ENCODE peak calls at places on chromosomes 16 and 17, in five cellular contexts. C is lung, P is dorsolateral prefrontal cortex, F is body of pancreas, Q is lower leg skin. I is an unnamed sample.

GRCh38 chr17:47739150-47739549 is 6.1 kb downstream of the TBX21 start:
- DNase-seq in C (no peak), P (no peak), F (no peak), Q (no peak), I (no peak)

GRCh38 chr16:9079430-9079812 is 12.0 kb upstream of the HAPSTR1 start:
- DNase-seq in C (no peak), P (no peak), F (no peak), Q (no peak), I (no peak)

GRCh38 chr16:79062336-79062735 is 538.2 kb downstream of the MAF start:
- DNase-seq in C (no peak), P (no peak), F (no peak), Q (no peak), I (no peak)

GRCh38 chr16:2845116-2845515 is 12.9 kb downstream of the PRSS22 start:
- DNase-seq in C (no peak), P (no peak), F (no peak), Q (no peak), I (no peak)

GRCh38 chr16:75251280-75252048 is at the start of gene BCAR1:
- DNase-seq in C (peak), P (peak), F (peak), Q (no peak), I (peak)

GRCh38 chr16:72312862-72313261 is 140.9 kb upstream of the PMFBP1 start:
- DNase-seq in C (no peak), P (no peak), F (no peak), Q (no peak), I (no peak)

GRCh38 chr17:82838386-82839063 is 1.3 kb downstream of the ZNF750 start:
- DNase-seq in C (peak), P (no peak), F (peak), Q (no peak), I (peak)

GRCh38 chr16:61653544-61653943 is 382.7 kb downstream of the CDH8 start:
- DNase-seq in C (no peak), P (no peak), F (no peak), Q (no peak), I (no peak)

GRCh38 chr16:72455743-72456659 is 284.0 kb upstream of the PMFBP1 start:
- DNase-seq in C (no peak), P (no peak), F (peak), Q (no peak), I (no peak)

GRCh38 chr16:1691956-1692355 is 13.9 kb downstream of the JPT2 start:
- DNase-seq in C (no peak), P (no peak), F (no peak), Q (no peak), I (peak)

GRCh38 chr17:69142473-69142802 is 743 bp upstream of the ABCA6 start:
- DNase-seq in C (no peak), P (no peak), F (no peak), Q (no peak), I (no peak)

GRCh38 chr17:19744492-19744891 is 3.6 kb downstream of the ALDH3A1 start:
- DNase-seq in C (no peak), P (peak), F (no peak), Q (no peak), I (no peak)

DNA sequence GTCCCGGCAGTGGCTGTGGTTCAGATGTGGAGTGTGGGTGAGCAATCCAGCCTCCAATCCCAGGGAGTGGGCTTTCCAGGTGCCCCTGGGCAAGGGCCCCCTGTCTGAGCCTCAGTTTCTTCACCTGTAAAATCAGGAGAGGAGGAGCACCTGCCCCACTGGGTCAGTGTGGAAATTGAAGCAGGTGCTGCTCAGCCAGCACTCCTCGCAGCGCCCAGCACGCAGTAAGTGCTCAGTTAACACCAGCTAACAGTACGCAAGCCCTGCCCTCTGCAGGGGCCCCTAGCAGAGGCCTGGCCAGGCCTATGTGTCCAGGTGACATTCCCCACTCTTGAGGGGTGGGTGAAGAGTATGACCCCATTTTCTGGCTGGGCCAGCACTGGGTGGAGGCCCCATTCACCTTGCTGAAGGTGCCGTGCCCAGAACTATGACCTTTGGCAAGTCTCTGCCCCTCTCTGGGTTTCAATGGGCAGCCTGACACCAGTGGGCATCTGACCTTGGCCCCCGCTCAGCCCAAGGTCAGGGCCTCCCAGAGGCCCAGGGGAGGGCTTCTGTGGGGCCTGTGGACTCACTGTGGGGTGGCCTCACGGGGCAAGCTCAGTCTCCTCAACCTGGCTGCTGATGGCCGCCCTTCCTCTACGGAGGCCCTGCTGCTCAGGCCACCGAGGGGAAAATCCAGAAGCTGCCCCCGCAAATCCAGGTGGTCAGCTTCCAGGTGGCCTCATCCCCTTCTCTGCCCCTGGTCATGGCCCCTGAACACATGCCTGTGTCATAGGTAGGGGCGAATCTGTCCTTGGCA is 2.5 kb downstream of the MTSS2 start:
- DNase-seq in C (no peak), P (no peak), F (no peak), Q (no peak), I (no peak)
- H3K4me3 ChIP-seq in C (no peak), P (peak), F (no peak), Q (no peak), I (peak)

GRCh38 chr17:73285603-73285908 is 23.9 kb upstream of the CPSF4L start:
- DNase-seq in C (no peak), P (no peak), F (no peak), Q (no peak), I (no peak)

GRCh38 chr17:73288534-73289302 is 23.1 kb downstream of the CDC42EP4 start:
- DNase-seq in C (peak), P (no peak), F (peak), Q (no peak), I (no peak)

GRCh38 chr17:73284906-73285602 is 23.4 kb upstream of the CPSF4L start:
- DNase-seq in C (no peak), P (no peak), F (no peak), Q (no peak), I (no peak)

GRCh38 chr17:73285916-73286862 is 24.5 kb upstream of the CPSF4L start:
- DNase-seq in C (no peak), P (no peak), F (no peak), Q (no peak), I (no peak)

DNA sequence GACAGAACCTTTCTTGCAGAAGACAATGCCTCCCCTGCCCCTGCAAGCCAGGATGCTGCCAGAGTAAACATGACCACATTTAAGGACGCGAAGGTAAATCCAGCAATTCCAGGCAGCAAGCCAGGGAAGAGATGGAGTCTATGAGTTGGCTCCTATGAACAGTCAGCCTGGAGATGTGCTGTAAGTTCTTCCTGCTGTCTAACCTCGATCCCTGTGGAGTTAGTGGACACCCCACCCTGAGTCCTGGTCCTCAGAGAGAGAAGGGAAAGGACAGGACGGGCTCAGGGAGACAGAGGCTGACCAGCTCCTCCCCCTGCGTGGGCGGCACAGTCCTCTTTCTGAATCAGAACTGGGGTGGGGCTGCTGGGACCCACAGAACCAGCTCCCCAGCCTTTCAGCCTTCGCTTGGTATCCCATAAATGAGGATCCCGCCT is 24.9 kb downstream of the CDC42EP4 start:
- DNase-seq in C (no peak), P (no peak), F (no peak), Q (no peak), I (no peak)
- H3K4me3 ChIP-seq in C (no peak), P (no peak), F (no peak), Q (no peak), I (no peak)

DNA sequence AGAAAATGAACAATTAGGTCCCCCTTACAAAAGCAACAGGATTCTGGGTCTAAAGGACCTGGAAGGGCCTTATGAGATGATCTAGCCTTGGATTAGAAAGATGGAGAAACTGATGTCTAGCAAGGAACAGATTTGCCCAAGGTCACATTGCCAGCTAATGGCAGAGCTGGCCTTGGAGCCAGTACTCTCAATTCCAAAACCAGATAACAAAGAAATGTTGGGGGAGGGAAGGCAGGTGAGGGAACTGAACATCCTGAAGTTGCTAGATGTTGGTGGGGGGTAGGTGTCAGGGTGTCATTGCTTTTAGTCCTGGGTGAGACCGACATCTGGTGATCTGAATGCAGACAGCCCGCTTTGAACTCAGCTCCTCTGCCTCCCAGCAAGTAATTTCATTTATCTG is 11.3 kb upstream of the ZNF423 start:
- DNase-seq in C (no peak), P (no peak), F (no peak), Q (no peak), I (no peak)
- H3K4me3 ChIP-seq in C (no peak), P (no peak), F (no peak), Q (no peak), I (no peak)

DNA sequence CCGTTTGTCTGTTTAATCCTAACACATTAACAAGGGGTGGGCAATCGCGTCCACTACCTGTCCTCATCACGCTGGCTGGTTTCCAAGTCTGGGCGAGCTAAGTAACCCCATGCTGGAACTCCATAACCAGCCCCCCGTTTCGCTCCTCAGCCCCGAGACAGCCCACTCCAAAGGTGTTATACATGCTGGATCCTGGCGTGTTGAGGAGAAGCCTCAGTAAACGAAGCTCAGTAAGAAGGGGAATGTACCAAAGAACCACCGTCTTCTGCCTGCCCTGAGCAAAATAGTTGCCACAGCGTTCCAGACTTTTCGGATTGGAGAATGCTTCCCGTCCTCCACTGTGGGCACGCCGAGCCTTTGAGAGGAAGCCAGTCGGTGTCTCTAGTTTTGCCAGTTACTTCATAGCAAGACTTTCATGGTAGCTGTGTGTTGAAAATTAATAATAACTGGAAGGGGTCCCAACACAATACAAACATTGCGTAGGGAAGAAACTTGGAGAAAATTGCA is 16.1 kb upstream of the C17orf78 start:
- DNase-seq in C (peak), P (no peak), F (no peak), Q (no peak), I (no peak)
- H3K4me3 ChIP-seq in C (peak), P (peak), F (no peak), Q (peak), I (peak)

DNA sequence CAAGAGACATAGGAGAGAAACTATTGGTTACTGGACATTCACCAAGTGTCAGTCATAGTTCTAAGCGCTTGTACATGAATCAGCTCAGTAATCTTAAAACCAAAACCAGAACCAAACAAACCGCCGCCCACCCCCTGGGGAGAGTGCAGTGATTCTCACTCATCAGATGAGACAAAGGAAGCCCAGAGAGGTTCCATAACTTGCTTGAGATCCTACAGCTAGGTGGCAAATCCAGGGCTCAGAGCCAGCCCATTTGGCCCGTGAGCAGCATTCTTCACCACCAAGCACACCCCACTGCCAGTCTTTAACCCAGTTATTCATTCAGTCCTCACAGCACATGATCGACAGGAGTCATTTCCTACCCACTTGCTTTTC is 37.2 kb upstream of the RGS9 start:
- DNase-seq in C (no peak), P (peak), F (peak), Q (peak), I (peak)
- H3K4me3 ChIP-seq in C (no peak), P (peak), F (peak), Q (no peak), I (no peak)

GRCh38 chr17:81457396-81457795 is 55.2 kb downstream of the ACTG1 start:
- DNase-seq in C (no peak), P (no peak), F (no peak), Q (no peak), I (no peak)
- H3K4me3 ChIP-seq in C (no peak), P (no peak), F (no peak), Q (no peak), I (no peak)

DNA sequence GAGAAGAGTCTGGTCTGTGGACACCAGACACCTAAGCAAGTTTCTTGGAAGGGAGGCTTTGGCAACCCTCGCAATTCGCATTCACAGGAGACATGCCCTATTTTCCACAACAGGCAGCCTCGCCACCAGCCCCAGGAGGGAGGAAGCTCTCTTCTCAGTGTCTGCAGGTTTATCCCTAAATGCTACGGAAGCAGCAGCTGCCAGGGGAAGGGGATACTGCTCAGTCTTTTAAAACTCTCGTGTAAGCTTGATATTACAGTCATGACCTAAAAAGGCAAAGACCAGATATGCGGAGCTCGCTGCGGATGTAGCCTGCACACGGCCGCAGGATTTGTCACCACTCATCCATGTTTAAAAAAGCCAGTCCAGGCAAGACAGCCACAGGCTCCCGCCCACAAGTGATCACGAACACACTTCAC is 159.2 kb upstream of the RPH3AL start:
- DNase-seq in C (no peak), P (peak), F (no peak), Q (no peak), I (peak)
- H3K4me3 ChIP-seq in C (no peak), P (no peak), F (no peak), Q (no peak), I (peak)

GRCh38 chr17:969767-970387 is 9.7 kb downstream of the NXN start:
- DNase-seq in C (no peak), P (no peak), F (no peak), Q (no peak), I (peak)
- H3K4me3 ChIP-seq in C (no peak), P (no peak), F (no peak), Q (no peak), I (no peak)

GRCh38 chr17:31488982-31489294 is 97.5 kb downstream of the RAB11FIP4 start:
- DNase-seq in C (no peak), P (no peak), F (peak), Q (no peak), I (no peak)
- H3K4me3 ChIP-seq in C (peak), P (peak), F (no peak), Q (peak), I (no peak)

GRCh38 chr17:59845595-59846390 is 47.0 kb downstream of the TUBD1 start:
- DNase-seq in C (peak), P (no peak), F (peak), Q (peak), I (peak)

GRCh38 chr17:59846391-59847165 is 46.2 kb downstream of the TUBD1 start:
- DNase-seq in C (peak), P (no peak), F (peak), Q (peak), I (peak)

GRCh38 chr17:59851431-59852375 is 41.0 kb downstream of the TUBD1 start:
- DNase-seq in C (peak), P (no peak), F (peak), Q (peak), I (peak)

GRCh38 chr17:59848385-59848668 is 44.4 kb downstream of the TUBD1 start:
- DNase-seq in C (no peak), P (no peak), F (peak), Q (peak), I (no peak)

GRCh38 chr17:59848778-59849177 is 44.0 kb downstream of the TUBD1 start:
- DNase-seq in C (peak), P (no peak), F (peak), Q (peak), I (peak)
- H3K4me3 ChIP-seq in C (no peak), P (no peak), F (no peak), Q (no peak), I (no peak)

I was measured in mesenchymal stem cell.